ENCODE peak calls at places on chromosomes 13 and 19, in four cellular contexts. One of them, this sample, is unnamed.

GRCh38 chr13:43783820-43784219 is 3.0 kb downstream of the ENOX1 start:
- DNase-seq in right lobe of liver: no peak
- DNase-seq in hepatocyte: peak
- DNase-seq in lower lobe of right lung: no peak
- DNase-seq in this sample: no peak

GRCh38 chr13:96391606-96392005 is 301.7 kb downstream of the HS6ST3 start:
- DNase-seq in lower lobe of right lung: no peak
- DNase-seq in right lobe of liver: no peak
- DNase-seq in hepatocyte: no peak
- DNase-seq in this sample: no peak

GRCh38 chr19:14494910-14495677 is 833 bp downstream of the GIPC1 start:
- DNase-seq in right lobe of liver: no peak
- DNase-seq in hepatocyte: no peak
- DNase-seq in lower lobe of right lung: no peak
- DNase-seq in this sample: no peak

GRCh38 chr19:48351341-48351752 is 12.4 kb downstream of the TMEM143 start:
- DNase-seq in lower lobe of right lung: peak
- DNase-seq in hepatocyte: peak
- DNase-seq in right lobe of liver: peak
- DNase-seq in this sample: peak

GRCh38 chr19:35236638-35237400 is 8.3 kb upstream of the FAM187B start:
- DNase-seq in hepatocyte: no peak
- DNase-seq in right lobe of liver: no peak
- DNase-seq in lower lobe of right lung: no peak
- DNase-seq in this sample: no peak

GRCh38 chr13:34162545-34162936 is 344.6 kb downstream of the RFC3 start:
- DNase-seq in lower lobe of right lung: no peak
- DNase-seq in hepatocyte: no peak
- DNase-seq in right lobe of liver: no peak
- DNase-seq in this sample: peak

GRCh38 chr19:49710372-49710951 is 19.5 kb downstream of the CPT1C start:
- DNase-seq in hepatocyte: no peak
- DNase-seq in right lobe of liver: no peak
- DNase-seq in lower lobe of right lung: no peak
- DNase-seq in this sample: no peak

GRCh38 chr19:13396256-13397080 is 109.8 kb downstream of the CACNA1A start:
- DNase-seq in right lobe of liver: peak
- DNase-seq in lower lobe of right lung: peak
- DNase-seq in hepatocyte: peak
- DNase-seq in this sample: peak

GRCh38 chr19:41705393-41706174 is 2.8 kb upstream of the CEACAM5 start:
- DNase-seq in right lobe of liver: no peak
- DNase-seq in hepatocyte: peak
- DNase-seq in lower lobe of right lung: no peak
- DNase-seq in this sample: peak

GRCh38 chr19:4534836-4535658 is at the start of gene PLIN5:
- DNase-seq in right lobe of liver: peak
- DNase-seq in hepatocyte: peak
- DNase-seq in lower lobe of right lung: peak
- DNase-seq in this sample: peak

GRCh38 chr13:96960379-96960778 is 33.9 kb downstream of the OXGR1 start:
- DNase-seq in hepatocyte: no peak
- DNase-seq in right lobe of liver: no peak
- DNase-seq in lower lobe of right lung: no peak
- DNase-seq in this sample: no peak

GRCh38 chr13:24693862-24694471 is 13.8 kb downstream of the ATP12A start:
- DNase-seq in lower lobe of right lung: no peak
- DNase-seq in hepatocyte: peak
- DNase-seq in right lobe of liver: no peak
- DNase-seq in this sample: peak

GRCh38 chr13:110907301-110907700 is 7.6 kb downstream of the ANKRD10 start:
- DNase-seq in hepatocyte: no peak
- DNase-seq in lower lobe of right lung: no peak
- DNase-seq in right lobe of liver: no peak
- DNase-seq in this sample: no peak

GRCh38 chr13:40146586-40147240 is 491.3 kb downstream of the COG6 start:
- DNase-seq in right lobe of liver: no peak
- DNase-seq in lower lobe of right lung: no peak
- DNase-seq in hepatocyte: no peak
- DNase-seq in this sample: no peak

GRCh38 chr19:34218818-34219164 is 35.6 kb upstream of the GARRE1 start:
- DNase-seq in hepatocyte: no peak
- DNase-seq in lower lobe of right lung: no peak
- DNase-seq in right lobe of liver: no peak
- DNase-seq in this sample: no peak

GRCh38 chr19:4338441-4339350 is at the start of gene STAP2:
- DNase-seq in right lobe of liver: peak
- DNase-seq in lower lobe of right lung: peak
- DNase-seq in hepatocyte: peak
- DNase-seq in this sample: peak

GRCh38 chr13:25607096-25607495 is 235.3 kb downstream of the ATP8A2 start:
- DNase-seq in hepatocyte: no peak
- DNase-seq in lower lobe of right lung: no peak
- DNase-seq in right lobe of liver: no peak
- DNase-seq in this sample: no peak

GRCh38 chr13:85536706-85537105 is 262.5 kb downstream of the SLITRK6 start:
- DNase-seq in hepatocyte: no peak
- DNase-seq in right lobe of liver: no peak
- DNase-seq in lower lobe of right lung: no peak
- DNase-seq in this sample: no peak

GRCh38 chr13:85853161-85853894 is 54.1 kb upstream of the SLITRK6 start:
- DNase-seq in hepatocyte: no peak
- DNase-seq in right lobe of liver: no peak
- DNase-seq in lower lobe of right lung: no peak
- DNase-seq in this sample: no peak

GRCh38 chr13:37700887-37701286 is 102.3 kb upstream of the POSTN start:
- DNase-seq in hepatocyte: no peak
- DNase-seq in lower lobe of right lung: no peak
- DNase-seq in right lobe of liver: no peak
- DNase-seq in this sample: no peak

GRCh38 chr19:18009412-18010066 is 1.6 kb downstream of the ARRDC2 start:
- DNase-seq in lower lobe of right lung: no peak
- DNase-seq in right lobe of liver: peak
- DNase-seq in hepatocyte: no peak
- DNase-seq in this sample: no peak

GRCh38 chr13:44385401-44385800 is 11.8 kb downstream of the SERP2 start:
- DNase-seq in right lobe of liver: no peak
- DNase-seq in lower lobe of right lung: no peak
- DNase-seq in hepatocyte: no peak
- DNase-seq in this sample: no peak

GRCh38 chr19:21891086-21891485 is 55.1 kb upstream of the ZNF43 start:
- DNase-seq in hepatocyte: no peak
- DNase-seq in right lobe of liver: no peak
- DNase-seq in lower lobe of right lung: no peak
- DNase-seq in this sample: no peak

GRCh38 chr13:98297043-98297442 is 120.0 kb upstream of the RNF113B start:
- DNase-seq in right lobe of liver: no peak
- DNase-seq in lower lobe of right lung: no peak
- DNase-seq in hepatocyte: no peak
- DNase-seq in this sample: no peak
- H3K27ac ChIP-seq in right lobe of liver: no peak
- H3K27ac ChIP-seq in lower lobe of right lung: no peak
- H3K27ac ChIP-seq in hepatocyte: no peak
- H3K27ac ChIP-seq in this sample: no peak

DNA sequence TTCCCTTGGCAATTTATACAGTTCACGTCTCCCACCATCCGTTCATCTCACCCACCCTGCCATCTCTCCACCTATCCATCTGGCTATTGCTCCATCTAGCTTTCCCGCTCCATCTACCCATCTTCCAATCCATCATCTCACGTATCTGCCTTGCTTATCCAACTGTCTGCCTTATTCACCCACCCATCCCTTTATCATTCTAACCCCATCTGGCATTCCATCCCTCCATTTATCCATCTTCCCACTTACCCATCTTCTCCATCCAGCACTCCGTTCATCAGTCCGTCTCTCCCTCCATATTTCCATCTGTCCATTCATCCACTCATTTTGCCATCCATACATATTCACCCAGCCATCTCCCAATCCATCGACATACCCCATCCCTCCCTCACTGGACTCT is 10.0 kb downstream of the RPS16 start:
- DNase-seq in lower lobe of right lung: no peak
- DNase-seq in hepatocyte: no peak
- DNase-seq in right lobe of liver: no peak
- DNase-seq in this sample: no peak
- H3K27ac ChIP-seq in lower lobe of right lung: no peak
- H3K27ac ChIP-seq in hepatocyte: no peak
- H3K27ac ChIP-seq in right lobe of liver: no peak
- H3K27ac ChIP-seq in this sample: no peak

GRCh38 chr13:50451609-50452008 is 391.9 kb downstream of the DLEU7 start:
- DNase-seq in hepatocyte: no peak
- DNase-seq in lower lobe of right lung: peak
- DNase-seq in right lobe of liver: no peak
- DNase-seq in this sample: no peak
- H3K27ac ChIP-seq in hepatocyte: no peak
- H3K27ac ChIP-seq in lower lobe of right lung: no peak
- H3K27ac ChIP-seq in right lobe of liver: no peak
- H3K27ac ChIP-seq in this sample: no peak

GRCh38 chr13:23599083-23599925 is 29.1 kb downstream of the TNFRSF19 start:
- DNase-seq in right lobe of liver: no peak
- DNase-seq in lower lobe of right lung: no peak
- DNase-seq in hepatocyte: peak
- DNase-seq in this sample: peak
- H3K27ac ChIP-seq in right lobe of liver: no peak
- H3K27ac ChIP-seq in lower lobe of right lung: no peak
- H3K27ac ChIP-seq in hepatocyte: peak
- H3K27ac ChIP-seq in this sample: peak

GRCh38 chr19:8194528-8195275 is 14.5 kb upstream of the CERS4 start:
- DNase-seq in lower lobe of right lung: peak
- DNase-seq in hepatocyte: no peak
- DNase-seq in right lobe of liver: peak
- DNase-seq in this sample: no peak
- H3K27ac ChIP-seq in lower lobe of right lung: peak
- H3K27ac ChIP-seq in hepatocyte: no peak
- H3K27ac ChIP-seq in right lobe of liver: peak
- H3K27ac ChIP-seq in this sample: no peak

GRCh38 chr19:39937094-39937493 is 2.7 kb upstream of the FCGBP start:
- DNase-seq in right lobe of liver: no peak
- DNase-seq in lower lobe of right lung: no peak
- DNase-seq in hepatocyte: no peak
- DNase-seq in this sample: no peak

GRCh38 chr19:39936622-39937021 is 2.2 kb upstream of the FCGBP start:
- DNase-seq in lower lobe of right lung: no peak
- DNase-seq in right lobe of liver: no peak
- DNase-seq in hepatocyte: no peak
- DNase-seq in this sample: no peak

GRCh38 chr19:39935262-39935661 is 828 bp upstream of the FCGBP start:
- DNase-seq in hepatocyte: no peak
- DNase-seq in lower lobe of right lung: no peak
- DNase-seq in right lobe of liver: no peak
- DNase-seq in this sample: no peak

GRCh38 chr19:39934584-39935233 is at the start of gene FCGBP:
- DNase-seq in lower lobe of right lung: no peak
- DNase-seq in hepatocyte: no peak
- DNase-seq in right lobe of liver: no peak
- DNase-seq in this sample: no peak

DNA sequence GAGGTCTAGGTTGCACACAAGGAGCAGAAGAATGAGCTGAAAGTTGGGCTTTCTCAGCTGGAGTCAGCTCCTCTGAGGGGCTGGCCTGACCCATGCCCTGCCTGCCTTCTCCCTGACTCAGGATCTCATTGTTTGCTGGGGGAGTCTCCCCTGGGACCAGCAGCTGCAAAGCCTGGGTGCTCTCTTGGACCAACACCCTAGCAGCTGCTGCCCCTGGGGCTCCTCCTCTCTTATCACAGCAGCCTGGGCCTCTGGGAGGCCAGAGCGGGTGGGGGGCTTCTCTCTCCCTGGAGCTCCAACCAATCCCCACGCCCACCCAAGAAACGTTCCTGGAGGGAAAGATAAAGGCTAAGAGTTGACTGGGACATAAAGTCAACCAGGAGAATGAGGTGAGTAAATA is 1.6 kb upstream of the FCGBP start:
- DNase-seq in right lobe of liver: no peak
- DNase-seq in hepatocyte: no peak
- DNase-seq in lower lobe of right lung: no peak
- DNase-seq in this sample: no peak
- H3K27ac ChIP-seq in right lobe of liver: no peak
- H3K27ac ChIP-seq in hepatocyte: no peak
- H3K27ac ChIP-seq in lower lobe of right lung: no peak
- H3K27ac ChIP-seq in this sample: no peak

DNA sequence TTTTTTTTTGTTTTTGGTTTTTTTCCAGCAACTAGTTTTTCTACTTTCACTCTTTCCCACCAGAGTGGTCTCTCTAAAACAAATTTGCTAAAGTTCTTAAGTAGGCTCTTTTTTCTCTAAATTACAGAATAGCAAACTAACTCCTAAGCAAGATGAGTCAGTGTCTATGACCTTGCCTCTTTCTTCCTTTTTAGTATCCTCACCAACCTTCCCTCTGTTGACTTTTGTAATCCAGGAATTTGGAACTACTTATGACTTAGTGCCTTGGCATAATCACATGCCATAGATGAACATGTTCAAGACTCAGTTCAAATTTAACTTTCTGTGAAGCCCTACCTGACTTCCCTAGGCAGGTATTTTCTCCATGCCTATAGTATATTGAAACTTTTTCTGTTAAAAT is 32.3 kb upstream of the AKAP11 start:
- DNase-seq in hepatocyte: no peak
- DNase-seq in right lobe of liver: no peak
- DNase-seq in lower lobe of right lung: no peak
- DNase-seq in this sample: no peak
- H3K27ac ChIP-seq in hepatocyte: no peak
- H3K27ac ChIP-seq in right lobe of liver: no peak
- H3K27ac ChIP-seq in lower lobe of right lung: no peak
- H3K27ac ChIP-seq in this sample: no peak

GRCh38 chr19:2777952-2778683 is 5.0 kb downstream of the SGTA start:
- DNase-seq in right lobe of liver: no peak
- DNase-seq in lower lobe of right lung: no peak
- DNase-seq in hepatocyte: no peak
- DNase-seq in this sample: no peak
- H3K27ac ChIP-seq in right lobe of liver: no peak
- H3K27ac ChIP-seq in lower lobe of right lung: no peak
- H3K27ac ChIP-seq in hepatocyte: no peak
- H3K27ac ChIP-seq in this sample: no peak